ENCODE peak calls at places on chromosomes 3 and 15, in five cellular contexts. Z is kidney epithelial cell; Y is DMS 273 treated with DMSO at 0.1 percent for 48 hours; C is bronchial epithelial cell; B is activated CD4-positive, alpha-beta T cell treated with anti-CD3 and anti-CD28 coated beads, Interleukin-2, amount 10 ng/mL, durations not matched to agents 7 days and 5 days. S is an unnamed sample.

GRCh38 chr3:125137432-125138033 is 75.0 kb downstream of the SLC12A8 start:
- DNase-seq in Z (peak; percentile 38), Y (no peak), C (peak; percentile 44), B (no peak), S (no peak)

GRCh38 chr3:33879540-33879939 is 81.1 kb downstream of the PDCD6IP start:
- DNase-seq in Z (no peak), Y (no peak), C (no peak), B (no peak), S (no peak)

GRCh38 chr3:45871834-45872233 is 14.5 kb upstream of the CCR9 start:
- DNase-seq in Z (no peak), Y (no peak), C (no peak), B (no peak), S (no peak)

GRCh38 chr3:113819866-113820265 is 18.7 kb upstream of the GRAMD1C start:
- DNase-seq in Z (no peak), Y (no peak), C (no peak), B (no peak), S (no peak)

GRCh38 chr3:13012228-13012691 is 61.0 kb downstream of the IQSEC1 start:
- DNase-seq in Z (no peak), Y (no peak), C (no peak), B (peak; percentile 40), S (no peak)

GRCh38 chr3:111712294-111713180 is 117.4 kb upstream of the ZBED2 start:
- DNase-seq in Z (peak; percentile 68), Y (peak; percentile 15), C (peak; percentile 86), B (no peak), S (no peak)

GRCh38 chr3:50015918-50016317 is 72.8 kb upstream of the RBM5 start:
- DNase-seq in Z (no peak), Y (no peak), C (no peak), B (no peak), S (no peak)

GRCh38 chr15:74833376-74834107 is 7.1 kb downstream of the CPLX3 start:
- DNase-seq in Z (no peak), Y (no peak), C (no peak), B (no peak), S (no peak)

GRCh38 chr15:88623061-88623460 is 1.9 kb downstream of the AEN start:
- DNase-seq in Z (peak; percentile 69), Y (no peak), C (peak; percentile 96), B (no peak), S (no peak)

GRCh38 chr3:125602752-125603649 is 7.7 kb upstream of the OSBPL11 start:
- DNase-seq in Z (peak; percentile 90), Y (no peak), C (peak; percentile 86), B (no peak), S (no peak)

GRCh38 chr3:134880431-134880830 is 85.4 kb downstream of the EPHB1 start:
- DNase-seq in Z (no peak), Y (no peak), C (no peak), B (no peak), S (no peak)

GRCh38 chr3:195096484-195097330 is 174.3 kb downstream of the XXYLT1 start:
- DNase-seq in Z (no peak), Y (no peak), C (no peak), B (no peak), S (no peak)

GRCh38 chr3:66499881-66500574 is 794 bp downstream of the LRIG1 start:
- DNase-seq in Z (no peak), Y (no peak), C (no peak), B (peak; percentile 40), S (no peak)

GRCh38 chr3:12237076-12237475 is 51.8 kb upstream of the PPARG start:
- DNase-seq in Z (no peak), Y (no peak), C (no peak), B (no peak), S (no peak)

GRCh38 chr3:66803706-66804496 is 194.2 kb upstream of the KBTBD8 start:
- DNase-seq in Z (no peak), Y (no peak), C (no peak), B (no peak), S (no peak)

GRCh38 chr3:46930176-46930944 is 46.2 kb downstream of the CCDC12 start:
- DNase-seq in Z (no peak), Y (no peak), C (no peak), B (no peak), S (no peak)

GRCh38 chr3:66823010-66823399 is 175.1 kb upstream of the KBTBD8 start:
- DNase-seq in Z (no peak), Y (no peak), C (no peak), B (no peak), S (no peak)

GRCh38 chr3:188792788-188793187 is 379.0 kb upstream of the TPRG1 start:
- DNase-seq in Z (no peak), Y (no peak), C (no peak), B (no peak), S (no peak)

GRCh38 chr3:43286886-43287301 is 554 bp downstream of the SNRK start:
- DNase-seq in Z (no peak), Y (no peak), C (peak; percentile 10), B (peak; percentile 30), S (peak; percentile 16)

GRCh38 chr15:48427960-48428547 is 96.8 kb downstream of the DUT start:
- DNase-seq in Z (no peak), Y (no peak), C (no peak), B (no peak), S (no peak)

GRCh38 chr15:91562698-91563097 is 290.8 kb upstream of the SLCO3A1 start:
- DNase-seq in Z (no peak), Y (no peak), C (no peak), B (no peak), S (no peak)

GRCh38 chr3:40680685-40681657 is 156.2 kb downstream of the ZNF621 start:
- DNase-seq in Z (no peak), Y (peak; percentile 24), C (peak; percentile 58), B (no peak), S (no peak)